ENCODE peak calls at places on chromosomes 12 and 14, in five cellular contexts. S is stimulated activated CD4-positive, alpha-beta T cell treated with anti-CD3 and anti-CD28 coated beads, Interleukin-15, amount 100 ng/mL, for 48 hours; H is WTC11; X is ACHN; M is nucleus accumbens. R is an unnamed sample.

GRCh38 chr12:132469423-132469822 is 20.5 kb upstream of the FBRSL1 start:
- DNase-seq in S (no peak), M (no peak), H (no peak), X (no peak), R (no peak)

GRCh38 chr14:55077691-55078151 is 26.3 kb downstream of the MAPK1IP1L start:
- DNase-seq in H (no peak), S (no peak), M (no peak), X (no peak), R (no peak)

GRCh38 chr12:75982974-75983660 is 48.5 kb downstream of the PHLDA1 start:
- DNase-seq in H (no peak), X (peak; percentile 37), S (no peak), M (no peak), R (no peak)

GRCh38 chr14:50399251-50400032 is 2.8 kb upstream of the CDKL1 start:
- DNase-seq in M (no peak), H (no peak), S (no peak), X (peak; percentile 62), R (no peak)

GRCh38 chr12:32854716-32855115 is 41.9 kb downstream of the PKP2 start:
- DNase-seq in H (no peak), X (no peak), S (no peak), M (no peak), R (no peak)

GRCh38 chr12:113252494-113252893 is 31.2 kb downstream of the TPCN1 start:
- DNase-seq in X (no peak), H (no peak), S (no peak), M (no peak), R (no peak)

GRCh38 chr14:99221445-99221844 is 50.6 kb downstream of the BCL11B start:
- DNase-seq in H (no peak), M (no peak), X (no peak), S (no peak), R (no peak)

GRCh38 chr12:96623155-96623554 is 133.8 kb downstream of the CFAP54 start:
- DNase-seq in H (no peak), S (no peak), M (no peak), X (no peak), R (no peak)

GRCh38 chr14:36521598-36522345 is 1.7 kb upstream of the NKX2-1 start:
- DNase-seq in X (no peak), H (peak; percentile 69), S (no peak), M (no peak), R (no peak)

GRCh38 chr14:100022772-100023451 is 42.3 kb upstream of the EVL start:
- DNase-seq in X (no peak), S (no peak), H (no peak), M (no peak), R (no peak)

GRCh38 chr12:52837341-52837741 is 3.2 kb upstream of the KRT79 start:
- DNase-seq in X (peak; percentile 51), H (no peak), M (no peak), S (no peak), R (no peak)

GRCh38 chr14:81386379-81386778 is 13.7 kb downstream of the STON2 start:
- DNase-seq in M (no peak), S (no peak), X (no peak), H (no peak), R (no peak)

GRCh38 chr14:85934123-85934885 is 404.4 kb downstream of the FLRT2 start:
- DNase-seq in M (no peak), S (peak; percentile 8), X (peak; percentile 15), H (no peak), R (no peak)

GRCh38 chr14:52272375-52272774 is 4.9 kb downstream of the PTGDR start:
- DNase-seq in M (no peak), X (peak; percentile 35), S (no peak), H (peak; percentile 25), R (no peak)

GRCh38 chr12:47947273-47947672 is 16.1 kb upstream of the TMEM106C start:
- DNase-seq in M (no peak), S (no peak), H (no peak), X (no peak), R (no peak)

GRCh38 chr14:23610815-23611289 is 25.3 kb upstream of the DHRS2 start:
- DNase-seq in H (no peak), S (no peak), M (no peak), X (no peak), R (no peak)

GRCh38 chr14:103393078-103393477 is 7.9 kb downstream of the MARK3 start:
- DNase-seq in H (no peak), S (no peak), M (no peak), X (no peak), R (no peak)

GRCh38 chr14:74950795-74951442 is 4.5 kb downstream of the PGF start:
- DNase-seq in H (no peak), M (no peak), X (no peak), S (no peak), R (no peak)

GRCh38 chr12:87266305-87266704 is 762.9 kb downstream of the C12orf50 start:
- DNase-seq in M (no peak), H (no peak), S (no peak), X (peak; percentile 11), R (no peak)

GRCh38 chr12:131093971-131094830 is 140.5 kb downstream of the ADGRD1 start:
- DNase-seq in X (no peak), M (no peak), S (no peak), H (peak; percentile 5), R (no peak)

GRCh38 chr14:86022031-86022629 is 492.2 kb downstream of the FLRT2 start:
- DNase-seq in S (no peak), X (no peak), M (no peak), H (no peak), R (no peak)

GRCh38 chr12:106245767-106246166 is 2.1 kb downstream of the CKAP4 start:
- DNase-seq in X (peak; percentile 29), H (no peak), S (no peak), M (no peak), R (no peak)

GRCh38 chr12:92597118-92597517 is 105.7 kb upstream of the PLEKHG7 start:
- DNase-seq in M (no peak), X (no peak), H (no peak), S (no peak), R (no peak)

GRCh38 chr14:33796356-33796755 is 154.5 kb downstream of the EGLN3 start:
- DNase-seq in M (no peak), S (no peak), H (no peak), X (no peak), R (no peak)